ENCODE peak calls at places on chromosomes 1 and 21, in eight cellular contexts. One of them, this sample, is unnamed.

GRCh38 chr1:12048376-12048775 is 14.7 kb upstream of the TNFRSF8 start:
- DNase-seq in cardiac muscle cell: no peak
- DNase-seq in heart left ventricle: no peak
- DNase-seq in neural progenitor cell: no peak
- DNase-seq in CD8-positive, alpha-beta T cell: no peak
- DNase-seq in HCT116: no peak
- DNase-seq in stomach: no peak
- DNase-seq in Peyer's patch: no peak
- DNase-seq in this sample: no peak

GRCh38 chr1:156766288-156767100 is 841 bp upstream of the PRCC start:
- DNase-seq in cardiac muscle cell: no peak
- DNase-seq in heart left ventricle: no peak
- DNase-seq in neural progenitor cell: peak; percentile 39
- DNase-seq in CD8-positive, alpha-beta T cell: no peak
- DNase-seq in HCT116: no peak
- DNase-seq in stomach: no peak
- DNase-seq in Peyer's patch: no peak
- DNase-seq in this sample: no peak

GRCh38 chr1:217535601-217536377 is 95.1 kb downstream of the GPATCH2 start:
- DNase-seq in cardiac muscle cell: no peak
- DNase-seq in heart left ventricle: no peak
- DNase-seq in neural progenitor cell: no peak
- DNase-seq in CD8-positive, alpha-beta T cell: no peak
- DNase-seq in HCT116: no peak
- DNase-seq in stomach: no peak
- DNase-seq in Peyer's patch: no peak
- DNase-seq in this sample: no peak

GRCh38 chr1:48917070-48917454 is 140.4 kb upstream of the BEND5 start:
- DNase-seq in cardiac muscle cell: no peak
- DNase-seq in heart left ventricle: no peak
- DNase-seq in neural progenitor cell: no peak
- DNase-seq in CD8-positive, alpha-beta T cell: no peak
- DNase-seq in HCT116: no peak
- DNase-seq in stomach: no peak
- DNase-seq in Peyer's patch: no peak
- DNase-seq in this sample: no peak

GRCh38 chr21:25742900-25743299 is 8.1 kb downstream of the GABPA start:
- DNase-seq in cardiac muscle cell: no peak
- DNase-seq in heart left ventricle: no peak
- DNase-seq in neural progenitor cell: no peak
- DNase-seq in CD8-positive, alpha-beta T cell: no peak
- DNase-seq in HCT116: no peak
- DNase-seq in stomach: no peak
- DNase-seq in Peyer's patch: no peak
- DNase-seq in this sample: no peak

GRCh38 chr1:109307363-109308021 is 681 bp upstream of the MYBPHL start:
- DNase-seq in cardiac muscle cell: peak; percentile 89
- DNase-seq in heart left ventricle: peak; percentile 82
- DNase-seq in neural progenitor cell: peak; percentile 59
- DNase-seq in CD8-positive, alpha-beta T cell: no peak
- DNase-seq in HCT116: no peak
- DNase-seq in stomach: no peak
- DNase-seq in Peyer's patch: peak; percentile 65
- DNase-seq in this sample: no peak

GRCh38 chr1:67918067-67918466 is 84.8 kb upstream of the GNG12 start:
- DNase-seq in cardiac muscle cell: no peak
- DNase-seq in heart left ventricle: no peak
- DNase-seq in neural progenitor cell: no peak
- DNase-seq in CD8-positive, alpha-beta T cell: no peak
- DNase-seq in HCT116: no peak
- DNase-seq in stomach: no peak
- DNase-seq in Peyer's patch: no peak
- DNase-seq in this sample: no peak

GRCh38 chr1:153977250-153978240 is at the start of gene JTB:
- DNase-seq in cardiac muscle cell: peak; percentile 92
- DNase-seq in heart left ventricle: peak; percentile 94
- DNase-seq in neural progenitor cell: peak; percentile 96
- DNase-seq in CD8-positive, alpha-beta T cell: peak; percentile 87
- DNase-seq in HCT116: no peak
- DNase-seq in stomach: peak; percentile 91
- DNase-seq in Peyer's patch: peak; percentile 96
- DNase-seq in this sample: peak; percentile 89

GRCh38 chr1:206514821-206515387 is 7.6 kb downstream of the RASSF5 start:
- DNase-seq in cardiac muscle cell: no peak
- DNase-seq in heart left ventricle: no peak
- DNase-seq in neural progenitor cell: no peak
- DNase-seq in CD8-positive, alpha-beta T cell: no peak
- DNase-seq in HCT116: no peak
- DNase-seq in stomach: no peak
- DNase-seq in Peyer's patch: no peak
- DNase-seq in this sample: no peak

GRCh38 chr1:147105909-147106308 is 66.4 kb downstream of the PRKAB2 start:
- DNase-seq in cardiac muscle cell: no peak
- DNase-seq in heart left ventricle: no peak
- DNase-seq in neural progenitor cell: no peak
- DNase-seq in CD8-positive, alpha-beta T cell: no peak
- DNase-seq in HCT116: no peak
- DNase-seq in stomach: no peak
- DNase-seq in Peyer's patch: no peak
- DNase-seq in this sample: no peak

GRCh38 chr1:45266151-45266801 is 59.9 kb upstream of the ZSWIM5 start:
- DNase-seq in cardiac muscle cell: no peak
- DNase-seq in heart left ventricle: peak; percentile 71
- DNase-seq in neural progenitor cell: no peak
- DNase-seq in CD8-positive, alpha-beta T cell: no peak
- DNase-seq in HCT116: no peak
- DNase-seq in stomach: peak; percentile 40
- DNase-seq in Peyer's patch: peak; percentile 62
- DNase-seq in this sample: no peak

GRCh38 chr1:202567747-202568146 is 142.5 kb downstream of the SYT2 start:
- DNase-seq in cardiac muscle cell: no peak
- DNase-seq in heart left ventricle: no peak
- DNase-seq in neural progenitor cell: no peak
- DNase-seq in CD8-positive, alpha-beta T cell: no peak
- DNase-seq in HCT116: no peak
- DNase-seq in stomach: no peak
- DNase-seq in Peyer's patch: no peak
- DNase-seq in this sample: no peak

GRCh38 chr1:26983863-26984262 is 9.6 kb upstream of the TRNP1 start:
- DNase-seq in cardiac muscle cell: no peak
- DNase-seq in heart left ventricle: peak; percentile 2
- DNase-seq in neural progenitor cell: no peak
- DNase-seq in CD8-positive, alpha-beta T cell: no peak
- DNase-seq in HCT116: no peak
- DNase-seq in stomach: no peak
- DNase-seq in Peyer's patch: no peak
- DNase-seq in this sample: no peak

GRCh38 chr1:41362749-41363631 is 1.8 kb downstream of the FOXO6 start:
- DNase-seq in cardiac muscle cell: no peak
- DNase-seq in heart left ventricle: peak; percentile 8
- DNase-seq in neural progenitor cell: no peak
- DNase-seq in CD8-positive, alpha-beta T cell: no peak
- DNase-seq in HCT116: no peak
- DNase-seq in stomach: no peak
- DNase-seq in Peyer's patch: no peak
- DNase-seq in this sample: no peak

GRCh38 chr21:30676737-30677136 is 34.1 kb downstream of the KRTAP20-3 start:
- DNase-seq in cardiac muscle cell: no peak
- DNase-seq in heart left ventricle: no peak
- DNase-seq in neural progenitor cell: no peak
- DNase-seq in CD8-positive, alpha-beta T cell: no peak
- DNase-seq in HCT116: no peak
- DNase-seq in stomach: no peak
- DNase-seq in Peyer's patch: no peak
- DNase-seq in this sample: no peak

GRCh38 chr1:24963099-24963872 is 33.2 kb upstream of the RUNX3 start:
- DNase-seq in cardiac muscle cell: no peak
- DNase-seq in heart left ventricle: peak; percentile 8
- DNase-seq in neural progenitor cell: no peak
- DNase-seq in CD8-positive, alpha-beta T cell: peak; percentile 74
- DNase-seq in HCT116: no peak
- DNase-seq in stomach: no peak
- DNase-seq in Peyer's patch: peak; percentile 85
- DNase-seq in this sample: no peak

GRCh38 chr1:119159096-119159495 is 18.6 kb upstream of the WARS2 start:
- DNase-seq in cardiac muscle cell: no peak
- DNase-seq in heart left ventricle: no peak
- DNase-seq in neural progenitor cell: no peak
- DNase-seq in CD8-positive, alpha-beta T cell: no peak
- DNase-seq in HCT116: no peak
- DNase-seq in stomach: no peak
- DNase-seq in Peyer's patch: no peak
- DNase-seq in this sample: no peak

GRCh38 chr1:44072204-44072603 is 40.9 kb upstream of the SLC6A9 start:
- DNase-seq in cardiac muscle cell: no peak
- DNase-seq in heart left ventricle: no peak
- DNase-seq in neural progenitor cell: no peak
- DNase-seq in CD8-positive, alpha-beta T cell: no peak
- DNase-seq in HCT116: peak; percentile 61
- DNase-seq in stomach: no peak
- DNase-seq in Peyer's patch: no peak
- DNase-seq in this sample: no peak

GRCh38 chr1:6494627-6495026 is 3.2 kb upstream of the PLEKHG5 start:
- DNase-seq in cardiac muscle cell: no peak
- DNase-seq in heart left ventricle: peak; percentile 77
- DNase-seq in neural progenitor cell: no peak
- DNase-seq in CD8-positive, alpha-beta T cell: no peak
- DNase-seq in HCT116: no peak
- DNase-seq in stomach: no peak
- DNase-seq in Peyer's patch: no peak
- DNase-seq in this sample: no peak

GRCh38 chr1:89737985-89738510 is 82.8 kb upstream of the LRRC8D start:
- DNase-seq in cardiac muscle cell: no peak
- DNase-seq in heart left ventricle: no peak
- DNase-seq in neural progenitor cell: no peak
- DNase-seq in CD8-positive, alpha-beta T cell: no peak
- DNase-seq in HCT116: no peak
- DNase-seq in stomach: no peak
- DNase-seq in Peyer's patch: no peak
- DNase-seq in this sample: no peak

GRCh38 chr1:205994342-205994741 is 8.9 kb downstream of the RAB7B start:
- DNase-seq in cardiac muscle cell: no peak
- DNase-seq in heart left ventricle: peak; percentile 20
- DNase-seq in neural progenitor cell: peak; percentile 21
- DNase-seq in CD8-positive, alpha-beta T cell: no peak
- DNase-seq in HCT116: no peak
- DNase-seq in stomach: no peak
- DNase-seq in Peyer's patch: no peak
- DNase-seq in this sample: no peak

DNA sequence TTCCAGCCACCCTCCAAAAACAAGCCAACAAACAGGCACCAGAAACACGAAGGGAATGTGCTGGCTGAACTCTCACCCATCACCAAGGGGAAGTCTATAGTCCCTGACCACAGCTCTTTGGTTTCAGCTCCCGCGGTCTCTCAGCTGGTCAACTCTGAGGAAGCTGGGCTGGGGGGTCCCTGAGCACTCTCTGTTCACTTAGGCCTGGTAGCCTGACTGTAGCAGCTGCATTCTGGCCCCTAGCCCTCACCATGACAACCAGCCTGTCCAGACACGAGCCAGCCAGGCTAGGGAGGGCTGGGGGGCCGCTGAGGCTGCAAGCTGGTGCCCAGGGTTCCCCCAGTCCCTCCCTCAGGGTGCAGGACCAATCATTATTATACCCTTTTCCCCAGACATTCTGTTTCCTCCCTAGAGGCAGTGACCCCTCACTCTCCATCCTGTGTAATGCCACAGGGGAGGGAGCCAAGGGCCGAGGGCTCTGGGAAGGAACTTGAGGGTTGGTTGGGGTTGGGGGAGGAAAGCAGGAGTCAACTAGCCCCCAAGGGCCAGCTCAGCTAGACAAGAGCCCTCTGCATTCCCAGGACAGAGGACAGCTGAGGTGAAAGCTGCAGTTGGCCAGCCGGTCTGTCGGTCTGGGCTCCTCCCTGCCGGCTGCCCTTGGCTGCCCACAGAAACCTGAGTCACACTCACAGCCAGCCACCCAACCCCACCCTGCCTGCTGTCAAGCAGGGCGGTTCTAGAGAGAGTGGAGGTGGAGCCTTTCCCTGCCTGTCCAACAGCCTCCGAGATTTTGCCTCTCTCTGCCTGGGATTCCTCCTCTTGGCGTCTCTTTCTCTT is 1.2 kb upstream of the TRAPPC3 start:
- DNase-seq in cardiac muscle cell: peak; percentile 95
- DNase-seq in heart left ventricle: peak; percentile 97
- DNase-seq in neural progenitor cell: peak; percentile 86
- DNase-seq in CD8-positive, alpha-beta T cell: peak; percentile 69
- DNase-seq in HCT116: peak; percentile 85
- DNase-seq in stomach: peak; percentile 94
- DNase-seq in Peyer's patch: peak; percentile 95
- DNase-seq in this sample: peak; percentile 87
- H3K4me1 ChIP-seq in cardiac muscle cell: peaks cover 29% of the 10 kb centered on the region
- H3K4me1 ChIP-seq in heart left ventricle: peaks cover 72% of the 10 kb centered on the region
- H3K4me1 ChIP-seq in neural progenitor cell: peaks cover 29% of the 10 kb centered on the region
- H3K4me1 ChIP-seq in CD8-positive, alpha-beta T cell: peaks cover 62% of the 10 kb centered on the region
- H3K4me1 ChIP-seq in HCT116: peaks cover 44% of the 10 kb centered on the region
- H3K4me1 ChIP-seq in stomach: peaks cover 68% of the 10 kb centered on the region
- H3K4me1 ChIP-seq in Peyer's patch: peaks cover 4% of the 10 kb centered on the region
- H3K4me1 ChIP-seq in this sample: peaks cover 14% of the 10 kb centered on the region

GRCh38 chr1:1873186-1873585 is 17.7 kb downstream of the GNB1 start:
- DNase-seq in cardiac muscle cell: peak; percentile 39
- DNase-seq in heart left ventricle: peak; percentile 93
- DNase-seq in neural progenitor cell: no peak
- DNase-seq in CD8-positive, alpha-beta T cell: no peak
- DNase-seq in HCT116: no peak
- DNase-seq in stomach: peak; percentile 74
- DNase-seq in Peyer's patch: peak; percentile 81
- DNase-seq in this sample: no peak
- H3K4me1 ChIP-seq in cardiac muscle cell: peaks cover 10% of the 10 kb centered on the region
- H3K4me1 ChIP-seq in heart left ventricle: peaks cover 97% of the 10 kb centered on the region
- H3K4me1 ChIP-seq in neural progenitor cell: no peaks in the 10 kb centered on the region
- H3K4me1 ChIP-seq in CD8-positive, alpha-beta T cell: peaks cover 58% of the 10 kb centered on the region
- H3K4me1 ChIP-seq in HCT116: peaks cover 5% of the 10 kb centered on the region
- H3K4me1 ChIP-seq in stomach: peaks cover 93% of the 10 kb centered on the region
- H3K4me1 ChIP-seq in Peyer's patch: peaks cover 11% of the 10 kb centered on the region
- H3K4me1 ChIP-seq in this sample: no peaks in the 10 kb centered on the region

DNA sequence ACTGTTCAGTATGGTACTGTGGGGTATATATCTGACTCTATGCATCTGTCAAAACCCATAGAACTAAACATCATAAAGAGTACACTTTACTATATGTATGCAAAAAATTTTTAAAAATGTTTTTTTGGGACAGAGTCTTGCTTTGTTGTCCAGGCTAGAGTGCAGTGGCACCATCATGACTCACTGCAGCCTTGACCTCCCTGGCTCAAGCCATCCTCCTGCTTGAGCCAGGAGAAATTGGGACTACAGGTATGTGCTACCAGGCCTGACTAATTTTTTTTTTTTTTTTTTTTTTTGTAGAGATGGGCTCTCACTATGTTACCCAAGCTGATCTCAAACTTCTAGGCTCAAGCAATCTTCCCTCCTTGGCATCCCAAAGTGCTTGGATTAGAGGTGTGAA is 11.5 kb downstream of the TRIT1 start:
- DNase-seq in cardiac muscle cell: no peak
- DNase-seq in heart left ventricle: no peak
- DNase-seq in neural progenitor cell: no peak
- DNase-seq in CD8-positive, alpha-beta T cell: no peak
- DNase-seq in HCT116: no peak
- DNase-seq in stomach: no peak
- DNase-seq in Peyer's patch: no peak
- DNase-seq in this sample: no peak
- H3K4me1 ChIP-seq in cardiac muscle cell: no peaks in the 10 kb centered on the region
- H3K4me1 ChIP-seq in heart left ventricle: peaks cover 12% of the 10 kb centered on the region
- H3K4me1 ChIP-seq in neural progenitor cell: no peaks in the 10 kb centered on the region
- H3K4me1 ChIP-seq in CD8-positive, alpha-beta T cell: no peaks in the 10 kb centered on the region
- H3K4me1 ChIP-seq in HCT116: peaks cover 5% of the 10 kb centered on the region
- H3K4me1 ChIP-seq in stomach: peaks cover 23% of the 10 kb centered on the region
- H3K4me1 ChIP-seq in Peyer's patch: no peaks in the 10 kb centered on the region
- H3K4me1 ChIP-seq in this sample: no peaks in the 10 kb centered on the region

GRCh38 chr21:42010507-42011493 is 640 bp upstream of the ZBTB21 start:
- DNase-seq in cardiac muscle cell: peak; percentile 63
- DNase-seq in heart left ventricle: no peak
- DNase-seq in neural progenitor cell: peak; percentile 74
- DNase-seq in CD8-positive, alpha-beta T cell: peak; percentile 31
- DNase-seq in HCT116: no peak
- DNase-seq in stomach: no peak
- DNase-seq in Peyer's patch: peak; percentile 60
- DNase-seq in this sample: peak; percentile 37
- H3K4me1 ChIP-seq in cardiac muscle cell: no peaks in the 10 kb centered on the region
- H3K4me1 ChIP-seq in heart left ventricle: peaks cover 15% of the 10 kb centered on the region
- H3K4me1 ChIP-seq in neural progenitor cell: peaks cover 9% of the 10 kb centered on the region
- H3K4me1 ChIP-seq in CD8-positive, alpha-beta T cell: peaks cover 5% of the 10 kb centered on the region
- H3K4me1 ChIP-seq in HCT116: peaks cover 11% of the 10 kb centered on the region
- H3K4me1 ChIP-seq in stomach: peaks cover 15% of the 10 kb centered on the region
- H3K4me1 ChIP-seq in Peyer's patch: no peaks in the 10 kb centered on the region
- H3K4me1 ChIP-seq in this sample: no peaks in the 10 kb centered on the region